ENCODE peak calls at places on chromosomes 1 and 21, in ten cellular contexts. One of them, this sample, is unnamed.

GRCh38 chr1:117210831-117211261 is at the start of gene VTCN1:
- DNase-seq in AG10803: no peak
- DNase-seq in T-helper 2 cell treated with Interferon-gamma antibody and Interleukin-4, amounts not matched to agents 5 μg/mL and 100 μg/mL, for 36 hours: no peak
- DNase-seq in C1 segment of cervical spinal cord: no peak
- DNase-seq in SW480: peak
- DNase-seq in GM13977: no peak
- DNase-seq in Calu3: peak
- DNase-seq in activated naive CD4-positive, alpha-beta T cell treated with anti-CD3 and anti-CD28 coated beads, Interleukin-2, amount 10 ng/mL, durations not matched to agents 7 days and 5 days: no peak
- DNase-seq in Right ventricle myocardium superior: no peak
- DNase-seq in WTC11: no peak
- DNase-seq in this sample: peak

GRCh38 chr1:2448098-2448445 is 28.0 kb upstream of the PLCH2 start:
- DNase-seq in Right ventricle myocardium superior: no peak
- DNase-seq in activated naive CD4-positive, alpha-beta T cell treated with anti-CD3 and anti-CD28 coated beads, Interleukin-2, amount 10 ng/mL, durations not matched to agents 7 days and 5 days: no peak
- DNase-seq in WTC11: no peak
- DNase-seq in AG10803: no peak
- DNase-seq in C1 segment of cervical spinal cord: no peak
- DNase-seq in T-helper 2 cell treated with Interferon-gamma antibody and Interleukin-4, amounts not matched to agents 5 μg/mL and 100 μg/mL, for 36 hours: no peak
- DNase-seq in GM13977: no peak
- DNase-seq in SW480: peak
- DNase-seq in Calu3: no peak
- DNase-seq in this sample: no peak

GRCh38 chr1:221072214-221072613 is 193.0 kb downstream of the HLX start:
- DNase-seq in SW480: no peak
- DNase-seq in T-helper 2 cell treated with Interferon-gamma antibody and Interleukin-4, amounts not matched to agents 5 μg/mL and 100 μg/mL, for 36 hours: no peak
- DNase-seq in GM13977: no peak
- DNase-seq in Calu3: no peak
- DNase-seq in activated naive CD4-positive, alpha-beta T cell treated with anti-CD3 and anti-CD28 coated beads, Interleukin-2, amount 10 ng/mL, durations not matched to agents 7 days and 5 days: no peak
- DNase-seq in C1 segment of cervical spinal cord: no peak
- DNase-seq in AG10803: no peak
- DNase-seq in Right ventricle myocardium superior: no peak
- DNase-seq in WTC11: no peak
- DNase-seq in this sample: no peak

GRCh38 chr21:27246741-27247140 is 279.9 kb upstream of the ADAMTS5 start:
- DNase-seq in WTC11: no peak
- DNase-seq in Right ventricle myocardium superior: no peak
- DNase-seq in Calu3: no peak
- DNase-seq in T-helper 2 cell treated with Interferon-gamma antibody and Interleukin-4, amounts not matched to agents 5 μg/mL and 100 μg/mL, for 36 hours: no peak
- DNase-seq in SW480: no peak
- DNase-seq in C1 segment of cervical spinal cord: no peak
- DNase-seq in AG10803: peak
- DNase-seq in activated naive CD4-positive, alpha-beta T cell treated with anti-CD3 and anti-CD28 coated beads, Interleukin-2, amount 10 ng/mL, durations not matched to agents 7 days and 5 days: no peak
- DNase-seq in GM13977: no peak
- DNase-seq in this sample: peak

GRCh38 chr21:34887729-34888568 is 161.2 kb downstream of the RUNX1 start:
- DNase-seq in GM13977: peak
- DNase-seq in Right ventricle myocardium superior: peak
- DNase-seq in Calu3: peak
- DNase-seq in WTC11: peak
- DNase-seq in C1 segment of cervical spinal cord: no peak
- DNase-seq in activated naive CD4-positive, alpha-beta T cell treated with anti-CD3 and anti-CD28 coated beads, Interleukin-2, amount 10 ng/mL, durations not matched to agents 7 days and 5 days: peak
- DNase-seq in T-helper 2 cell treated with Interferon-gamma antibody and Interleukin-4, amounts not matched to agents 5 μg/mL and 100 μg/mL, for 36 hours: peak
- DNase-seq in SW480: peak
- DNase-seq in AG10803: peak
- DNase-seq in this sample: peak

GRCh38 chr1:66439028-66439427 is 94.9 kb upstream of the SGIP1 start:
- DNase-seq in T-helper 2 cell treated with Interferon-gamma antibody and Interleukin-4, amounts not matched to agents 5 μg/mL and 100 μg/mL, for 36 hours: no peak
- DNase-seq in GM13977: peak
- DNase-seq in Calu3: no peak
- DNase-seq in C1 segment of cervical spinal cord: no peak
- DNase-seq in SW480: no peak
- DNase-seq in WTC11: no peak
- DNase-seq in activated naive CD4-positive, alpha-beta T cell treated with anti-CD3 and anti-CD28 coated beads, Interleukin-2, amount 10 ng/mL, durations not matched to agents 7 days and 5 days: no peak
- DNase-seq in AG10803: peak
- DNase-seq in Right ventricle myocardium superior: no peak
- DNase-seq in this sample: peak

GRCh38 chr1:29033829-29034466 is 89.8 kb downstream of the TMEM200B start:
- DNase-seq in T-helper 2 cell treated with Interferon-gamma antibody and Interleukin-4, amounts not matched to agents 5 μg/mL and 100 μg/mL, for 36 hours: no peak
- DNase-seq in SW480: peak
- DNase-seq in AG10803: peak
- DNase-seq in GM13977: peak
- DNase-seq in C1 segment of cervical spinal cord: no peak
- DNase-seq in WTC11: no peak
- DNase-seq in Calu3: no peak
- DNase-seq in Right ventricle myocardium superior: no peak
- DNase-seq in activated naive CD4-positive, alpha-beta T cell treated with anti-CD3 and anti-CD28 coated beads, Interleukin-2, amount 10 ng/mL, durations not matched to agents 7 days and 5 days: no peak
- DNase-seq in this sample: peak

GRCh38 chr1:46301406-46302090 is 1.9 kb downstream of the LRRC41 start:
- DNase-seq in C1 segment of cervical spinal cord: peak
- DNase-seq in Calu3: no peak
- DNase-seq in GM13977: no peak
- DNase-seq in T-helper 2 cell treated with Interferon-gamma antibody and Interleukin-4, amounts not matched to agents 5 μg/mL and 100 μg/mL, for 36 hours: no peak
- DNase-seq in activated naive CD4-positive, alpha-beta T cell treated with anti-CD3 and anti-CD28 coated beads, Interleukin-2, amount 10 ng/mL, durations not matched to agents 7 days and 5 days: peak
- DNase-seq in Right ventricle myocardium superior: peak
- DNase-seq in AG10803: peak
- DNase-seq in SW480: no peak
- DNase-seq in WTC11: peak
- DNase-seq in this sample: peak

GRCh38 chr21:41813226-41813625 is 46.4 kb upstream of the RIPK4 start:
- DNase-seq in Right ventricle myocardium superior: no peak
- DNase-seq in Calu3: no peak
- DNase-seq in AG10803: no peak
- DNase-seq in C1 segment of cervical spinal cord: no peak
- DNase-seq in WTC11: no peak
- DNase-seq in T-helper 2 cell treated with Interferon-gamma antibody and Interleukin-4, amounts not matched to agents 5 μg/mL and 100 μg/mL, for 36 hours: no peak
- DNase-seq in SW480: no peak
- DNase-seq in activated naive CD4-positive, alpha-beta T cell treated with anti-CD3 and anti-CD28 coated beads, Interleukin-2, amount 10 ng/mL, durations not matched to agents 7 days and 5 days: no peak
- DNase-seq in GM13977: no peak
- DNase-seq in this sample: no peak

GRCh38 chr1:43711049-43711448 is 3.7 kb downstream of the ST3GAL3 start:
- DNase-seq in Calu3: no peak
- DNase-seq in C1 segment of cervical spinal cord: no peak
- DNase-seq in GM13977: no peak
- DNase-seq in T-helper 2 cell treated with Interferon-gamma antibody and Interleukin-4, amounts not matched to agents 5 μg/mL and 100 μg/mL, for 36 hours: no peak
- DNase-seq in activated naive CD4-positive, alpha-beta T cell treated with anti-CD3 and anti-CD28 coated beads, Interleukin-2, amount 10 ng/mL, durations not matched to agents 7 days and 5 days: no peak
- DNase-seq in WTC11: no peak
- DNase-seq in AG10803: peak
- DNase-seq in SW480: no peak
- DNase-seq in Right ventricle myocardium superior: no peak
- DNase-seq in this sample: peak

GRCh38 chr1:212077028-212077427 is 41.5 kb downstream of the DTL start:
- DNase-seq in Calu3: no peak
- DNase-seq in C1 segment of cervical spinal cord: no peak
- DNase-seq in SW480: no peak
- DNase-seq in AG10803: no peak
- DNase-seq in activated naive CD4-positive, alpha-beta T cell treated with anti-CD3 and anti-CD28 coated beads, Interleukin-2, amount 10 ng/mL, durations not matched to agents 7 days and 5 days: no peak
- DNase-seq in Right ventricle myocardium superior: no peak
- DNase-seq in GM13977: no peak
- DNase-seq in T-helper 2 cell treated with Interferon-gamma antibody and Interleukin-4, amounts not matched to agents 5 μg/mL and 100 μg/mL, for 36 hours: no peak
- DNase-seq in WTC11: no peak
- DNase-seq in this sample: no peak

GRCh38 chr1:82721702-82722101 is 921.0 kb downstream of the ADGRL2 start:
- DNase-seq in SW480: no peak
- DNase-seq in WTC11: no peak
- DNase-seq in Right ventricle myocardium superior: no peak
- DNase-seq in T-helper 2 cell treated with Interferon-gamma antibody and Interleukin-4, amounts not matched to agents 5 μg/mL and 100 μg/mL, for 36 hours: no peak
- DNase-seq in AG10803: no peak
- DNase-seq in GM13977: no peak
- DNase-seq in C1 segment of cervical spinal cord: no peak
- DNase-seq in Calu3: no peak
- DNase-seq in activated naive CD4-positive, alpha-beta T cell treated with anti-CD3 and anti-CD28 coated beads, Interleukin-2, amount 10 ng/mL, durations not matched to agents 7 days and 5 days: no peak
- DNase-seq in this sample: no peak

GRCh38 chr1:3903141-3904005 is 3.3 kb upstream of the C1orf174 start:
- DNase-seq in activated naive CD4-positive, alpha-beta T cell treated with anti-CD3 and anti-CD28 coated beads, Interleukin-2, amount 10 ng/mL, durations not matched to agents 7 days and 5 days: peak
- DNase-seq in SW480: peak
- DNase-seq in Right ventricle myocardium superior: peak
- DNase-seq in Calu3: no peak
- DNase-seq in WTC11: no peak
- DNase-seq in C1 segment of cervical spinal cord: no peak
- DNase-seq in GM13977: no peak
- DNase-seq in AG10803: peak
- DNase-seq in T-helper 2 cell treated with Interferon-gamma antibody and Interleukin-4, amounts not matched to agents 5 μg/mL and 100 μg/mL, for 36 hours: peak
- DNase-seq in this sample: peak

GRCh38 chr21:32519945-32520884 is 65.1 kb downstream of the TCP10L start:
- DNase-seq in SW480: no peak
- DNase-seq in T-helper 2 cell treated with Interferon-gamma antibody and Interleukin-4, amounts not matched to agents 5 μg/mL and 100 μg/mL, for 36 hours: no peak
- DNase-seq in AG10803: no peak
- DNase-seq in Calu3: no peak
- DNase-seq in C1 segment of cervical spinal cord: no peak
- DNase-seq in GM13977: no peak
- DNase-seq in activated naive CD4-positive, alpha-beta T cell treated with anti-CD3 and anti-CD28 coated beads, Interleukin-2, amount 10 ng/mL, durations not matched to agents 7 days and 5 days: no peak
- DNase-seq in WTC11: no peak
- DNase-seq in Right ventricle myocardium superior: no peak
- DNase-seq in this sample: no peak

GRCh38 chr1:27366113-27366410 is 699 bp downstream of the MAP3K6 start:
- DNase-seq in Right ventricle myocardium superior: peak
- DNase-seq in T-helper 2 cell treated with Interferon-gamma antibody and Interleukin-4, amounts not matched to agents 5 μg/mL and 100 μg/mL, for 36 hours: peak
- DNase-seq in Calu3: peak
- DNase-seq in C1 segment of cervical spinal cord: peak
- DNase-seq in SW480: peak
- DNase-seq in WTC11: peak
- DNase-seq in AG10803: peak
- DNase-seq in GM13977: peak
- DNase-seq in activated naive CD4-positive, alpha-beta T cell treated with anti-CD3 and anti-CD28 coated beads, Interleukin-2, amount 10 ng/mL, durations not matched to agents 7 days and 5 days: peak
- DNase-seq in this sample: peak

GRCh38 chr1:204617256-204618147 is 68.0 kb downstream of the LRRN2 start:
- DNase-seq in T-helper 2 cell treated with Interferon-gamma antibody and Interleukin-4, amounts not matched to agents 5 μg/mL and 100 μg/mL, for 36 hours: no peak
- DNase-seq in AG10803: no peak
- DNase-seq in C1 segment of cervical spinal cord: peak
- DNase-seq in Calu3: no peak
- DNase-seq in activated naive CD4-positive, alpha-beta T cell treated with anti-CD3 and anti-CD28 coated beads, Interleukin-2, amount 10 ng/mL, durations not matched to agents 7 days and 5 days: no peak
- DNase-seq in SW480: no peak
- DNase-seq in WTC11: no peak
- DNase-seq in GM13977: no peak
- DNase-seq in Right ventricle myocardium superior: no peak
- DNase-seq in this sample: no peak

GRCh38 chr1:218983848-218984247 is 189.8 kb upstream of the LYPLAL1 start:
- DNase-seq in WTC11: peak
- DNase-seq in activated naive CD4-positive, alpha-beta T cell treated with anti-CD3 and anti-CD28 coated beads, Interleukin-2, amount 10 ng/mL, durations not matched to agents 7 days and 5 days: no peak
- DNase-seq in C1 segment of cervical spinal cord: no peak
- DNase-seq in SW480: peak
- DNase-seq in T-helper 2 cell treated with Interferon-gamma antibody and Interleukin-4, amounts not matched to agents 5 μg/mL and 100 μg/mL, for 36 hours: no peak
- DNase-seq in AG10803: no peak
- DNase-seq in Right ventricle myocardium superior: no peak
- DNase-seq in GM13977: no peak
- DNase-seq in Calu3: no peak
- DNase-seq in this sample: no peak

GRCh38 chr1:12094180-12094579 is 31.1 kb downstream of the TNFRSF8 start:
- DNase-seq in WTC11: no peak
- DNase-seq in AG10803: no peak
- DNase-seq in SW480: no peak
- DNase-seq in GM13977: no peak
- DNase-seq in activated naive CD4-positive, alpha-beta T cell treated with anti-CD3 and anti-CD28 coated beads, Interleukin-2, amount 10 ng/mL, durations not matched to agents 7 days and 5 days: no peak
- DNase-seq in T-helper 2 cell treated with Interferon-gamma antibody and Interleukin-4, amounts not matched to agents 5 μg/mL and 100 μg/mL, for 36 hours: no peak
- DNase-seq in Calu3: no peak
- DNase-seq in Right ventricle myocardium superior: no peak
- DNase-seq in C1 segment of cervical spinal cord: no peak
- DNase-seq in this sample: no peak

GRCh38 chr1:45012639-45013278 is 705 bp downstream of the UROD start:
- DNase-seq in WTC11: peak
- DNase-seq in Right ventricle myocardium superior: peak
- DNase-seq in C1 segment of cervical spinal cord: peak
- DNase-seq in SW480: peak
- DNase-seq in T-helper 2 cell treated with Interferon-gamma antibody and Interleukin-4, amounts not matched to agents 5 μg/mL and 100 μg/mL, for 36 hours: peak
- DNase-seq in GM13977: no peak
- DNase-seq in Calu3: peak
- DNase-seq in activated naive CD4-positive, alpha-beta T cell treated with anti-CD3 and anti-CD28 coated beads, Interleukin-2, amount 10 ng/mL, durations not matched to agents 7 days and 5 days: peak
- DNase-seq in AG10803: peak
- DNase-seq in this sample: peak

GRCh38 chr1:154987326-154987725 is 4.2 kb downstream of the FLAD1 start:
- DNase-seq in Calu3: no peak
- DNase-seq in SW480: no peak
- DNase-seq in activated naive CD4-positive, alpha-beta T cell treated with anti-CD3 and anti-CD28 coated beads, Interleukin-2, amount 10 ng/mL, durations not matched to agents 7 days and 5 days: no peak
- DNase-seq in GM13977: no peak
- DNase-seq in C1 segment of cervical spinal cord: no peak
- DNase-seq in Right ventricle myocardium superior: no peak
- DNase-seq in AG10803: no peak
- DNase-seq in T-helper 2 cell treated with Interferon-gamma antibody and Interleukin-4, amounts not matched to agents 5 μg/mL and 100 μg/mL, for 36 hours: no peak
- DNase-seq in WTC11: no peak
- DNase-seq in this sample: no peak

GRCh38 chr1:22780696-22781095 is 70.1 kb downstream of the EPHB2 start:
- DNase-seq in WTC11: peak
- DNase-seq in Right ventricle myocardium superior: no peak
- DNase-seq in T-helper 2 cell treated with Interferon-gamma antibody and Interleukin-4, amounts not matched to agents 5 μg/mL and 100 μg/mL, for 36 hours: no peak
- DNase-seq in SW480: peak
- DNase-seq in AG10803: no peak
- DNase-seq in activated naive CD4-positive, alpha-beta T cell treated with anti-CD3 and anti-CD28 coated beads, Interleukin-2, amount 10 ng/mL, durations not matched to agents 7 days and 5 days: no peak
- DNase-seq in GM13977: no peak
- DNase-seq in Calu3: peak
- DNase-seq in C1 segment of cervical spinal cord: no peak
- DNase-seq in this sample: peak

GRCh38 chr1:95232646-95233320 is 1.2 kb upstream of the RWDD3 start:
- DNase-seq in Right ventricle myocardium superior: no peak
- DNase-seq in GM13977: no peak
- DNase-seq in Calu3: no peak
- DNase-seq in SW480: no peak
- DNase-seq in AG10803: peak
- DNase-seq in C1 segment of cervical spinal cord: no peak
- DNase-seq in T-helper 2 cell treated with Interferon-gamma antibody and Interleukin-4, amounts not matched to agents 5 μg/mL and 100 μg/mL, for 36 hours: no peak
- DNase-seq in activated naive CD4-positive, alpha-beta T cell treated with anti-CD3 and anti-CD28 coated beads, Interleukin-2, amount 10 ng/mL, durations not matched to agents 7 days and 5 days: no peak
- DNase-seq in WTC11: no peak
- DNase-seq in this sample: no peak

GRCh38 chr1:116006486-116006964 is 30.2 kb downstream of the SLC22A15 start:
- DNase-seq in WTC11: no peak
- DNase-seq in Right ventricle myocardium superior: no peak
- DNase-seq in T-helper 2 cell treated with Interferon-gamma antibody and Interleukin-4, amounts not matched to agents 5 μg/mL and 100 μg/mL, for 36 hours: no peak
- DNase-seq in GM13977: peak
- DNase-seq in C1 segment of cervical spinal cord: no peak
- DNase-seq in AG10803: no peak
- DNase-seq in SW480: no peak
- DNase-seq in activated naive CD4-positive, alpha-beta T cell treated with anti-CD3 and anti-CD28 coated beads, Interleukin-2, amount 10 ng/mL, durations not matched to agents 7 days and 5 days: no peak
- DNase-seq in Calu3: no peak
- DNase-seq in this sample: peak

GRCh38 chr1:29379438-29380073 is 143.2 kb downstream of the PTPRU start:
- DNase-seq in AG10803: peak
- DNase-seq in Right ventricle myocardium superior: no peak
- DNase-seq in C1 segment of cervical spinal cord: no peak
- DNase-seq in activated naive CD4-positive, alpha-beta T cell treated with anti-CD3 and anti-CD28 coated beads, Interleukin-2, amount 10 ng/mL, durations not matched to agents 7 days and 5 days: no peak
- DNase-seq in T-helper 2 cell treated with Interferon-gamma antibody and Interleukin-4, amounts not matched to agents 5 μg/mL and 100 μg/mL, for 36 hours: no peak
- DNase-seq in SW480: no peak
- DNase-seq in WTC11: peak
- DNase-seq in GM13977: no peak
- DNase-seq in Calu3: no peak
- DNase-seq in this sample: peak

GRCh38 chr1:229716692-229717091 is 90.6 kb downstream of the URB2 start:
- DNase-seq in SW480: no peak
- DNase-seq in GM13977: no peak
- DNase-seq in T-helper 2 cell treated with Interferon-gamma antibody and Interleukin-4, amounts not matched to agents 5 μg/mL and 100 μg/mL, for 36 hours: no peak
- DNase-seq in AG10803: no peak
- DNase-seq in WTC11: no peak
- DNase-seq in activated naive CD4-positive, alpha-beta T cell treated with anti-CD3 and anti-CD28 coated beads, Interleukin-2, amount 10 ng/mL, durations not matched to agents 7 days and 5 days: no peak
- DNase-seq in Calu3: no peak
- DNase-seq in C1 segment of cervical spinal cord: no peak
- DNase-seq in Right ventricle myocardium superior: no peak
- DNase-seq in this sample: no peak

GRCh38 chr1:200891774-200892157 is 2.9 kb upstream of the INAVA start:
- DNase-seq in C1 segment of cervical spinal cord: no peak
- DNase-seq in WTC11: peak
- DNase-seq in Right ventricle myocardium superior: no peak
- DNase-seq in activated naive CD4-positive, alpha-beta T cell treated with anti-CD3 and anti-CD28 coated beads, Interleukin-2, amount 10 ng/mL, durations not matched to agents 7 days and 5 days: no peak
- DNase-seq in SW480: peak
- DNase-seq in T-helper 2 cell treated with Interferon-gamma antibody and Interleukin-4, amounts not matched to agents 5 μg/mL and 100 μg/mL, for 36 hours: no peak
- DNase-seq in AG10803: no peak
- DNase-seq in GM13977: no peak
- DNase-seq in Calu3: peak
- DNase-seq in this sample: peak

GRCh38 chr21:25297117-25297516 is 310.2 kb downstream of the MRPL39 start:
- DNase-seq in T-helper 2 cell treated with Interferon-gamma antibody and Interleukin-4, amounts not matched to agents 5 μg/mL and 100 μg/mL, for 36 hours: no peak
- DNase-seq in activated naive CD4-positive, alpha-beta T cell treated with anti-CD3 and anti-CD28 coated beads, Interleukin-2, amount 10 ng/mL, durations not matched to agents 7 days and 5 days: no peak
- DNase-seq in WTC11: no peak
- DNase-seq in GM13977: no peak
- DNase-seq in C1 segment of cervical spinal cord: no peak
- DNase-seq in Calu3: no peak
- DNase-seq in Right ventricle myocardium superior: no peak
- DNase-seq in SW480: no peak
- DNase-seq in AG10803: no peak
- DNase-seq in this sample: no peak

GRCh38 chr1:87497804-87498203 is 169.1 kb downstream of the LMO4 start:
- DNase-seq in activated naive CD4-positive, alpha-beta T cell treated with anti-CD3 and anti-CD28 coated beads, Interleukin-2, amount 10 ng/mL, durations not matched to agents 7 days and 5 days: no peak
- DNase-seq in Right ventricle myocardium superior: no peak
- DNase-seq in GM13977: no peak
- DNase-seq in Calu3: no peak
- DNase-seq in C1 segment of cervical spinal cord: no peak
- DNase-seq in T-helper 2 cell treated with Interferon-gamma antibody and Interleukin-4, amounts not matched to agents 5 μg/mL and 100 μg/mL, for 36 hours: no peak
- DNase-seq in WTC11: no peak
- DNase-seq in AG10803: no peak
- DNase-seq in SW480: no peak
- DNase-seq in this sample: no peak

This sample was measured in kidney tubule cell.